ENCODE peak calls at places on chromosome X, in seven cellular contexts. D, X, I, H, N, U and Y are unnamed samples.

GRCh38 chrX:54640721-54641120 is 110.7 kb downstream of the GNL3L start:
- DNase-seq in H (no peak), X (no peak), D (no peak), N (peak), I (peak), U (no peak), Y (no peak)

GRCh38 chrX:134026732-134027311 is 41.4 kb upstream of the GPC3 start:
- DNase-seq in X (peak), N (peak), D (peak), I (peak), H (peak), U (peak), Y (peak)

GRCh38 chrX:18146954-18147353 is 73.7 kb downstream of the BEND2 start:
- DNase-seq in N (peak), D (peak), H (no peak), I (peak), X (peak), U (peak), Y (no peak)

GRCh38 chrX:103399744-103400143 is 23.4 kb downstream of the BEX3 start:
- DNase-seq in D (no peak), U (no peak), H (no peak), N (peak), X (no peak), I (peak), Y (no peak)

GRCh38 chrX:1596676-1597344 is 5.4 kb downstream of the AKAP17A start:
- DNase-seq in N (no peak), D (no peak), U (no peak), H (no peak), X (no peak), I (no peak), Y (no peak)

GRCh38 chrX:23616361-23616760 is 50.9 kb upstream of the PRDX4 start:
- DNase-seq in D (no peak), N (peak), X (no peak), H (no peak), U (peak), I (peak), Y (no peak)

GRCh38 chrX:69038188-69038587 is 127.1 kb downstream of the PJA1 start:
- DNase-seq in U (no peak), H (no peak), I (no peak), N (no peak), X (no peak), D (no peak), Y (no peak)

GRCh38 chrX:132412208-132412607 is 76.6 kb downstream of the MBNL3 start:
- DNase-seq in U (no peak), X (no peak), N (no peak), D (peak), H (no peak), I (no peak), Y (no peak)

GRCh38 chrX:72042860-72043248 is 88.9 kb downstream of the RTL5 start:
- DNase-seq in I (no peak), H (no peak), N (no peak), D (no peak), X (no peak), U (no peak), Y (no peak)